ENCODE peak calls at places on chromosomes 1 and 21, in four cellular contexts. D is HL-60, R is K562, N is GM12878. Z is an unnamed sample.

GRCh38 chr1:150537732-150538684 is 11.2 kb upstream of the ADAMTSL4 start:
- DNase-seq in D (no peak), R (no peak), N (no peak), Z (no peak)

GRCh38 chr1:2534775-2535387 is 4.8 kb upstream of the HES5 start:
- DNase-seq in D (no peak), R (no peak), N (no peak), Z (no peak)

GRCh38 chr1:77536813-77537212 is 145.6 kb downstream of the ZZZ3 start:
- DNase-seq in D (no peak), R (no peak), N (no peak), Z (no peak)

GRCh38 chr1:178362784-178363183 is 134.0 kb downstream of the CLEC20A start:
- DNase-seq in D (no peak), R (no peak), N (no peak), Z (no peak)

GRCh38 chr1:224081604-224082003 is 32.3 kb upstream of the FBXO28 start:
- DNase-seq in D (no peak), R (no peak), N (no peak), Z (no peak)

GRCh38 chr1:185894806-185895205 is 160.6 kb downstream of the HMCN1 start:
- DNase-seq in D (no peak), R (no peak), N (no peak), Z (no peak)

GRCh38 chr1:14755518-14756252 is 157.2 kb downstream of the KAZN start:
- DNase-seq in D (no peak), R (no peak), N (no peak), Z (no peak)

GRCh38 chr1:173753830-173754229 is 39.0 kb downstream of the KLHL20 start:
- DNase-seq in D (no peak), R (no peak), N (no peak), Z (no peak)

GRCh38 chr1:198771562-198772153 is 132.8 kb downstream of the PTPRC start:
- DNase-seq in D (peak), R (peak), N (peak), Z (peak)

GRCh38 chr21:35924714-35925301 is 135.5 kb downstream of the SETD4 start:
- DNase-seq in D (no peak), R (no peak), N (no peak), Z (no peak)

GRCh38 chr1:94069649-94070285 is 51.2 kb downstream of the ABCA4 start:
- DNase-seq in D (no peak), R (no peak), N (no peak), Z (no peak)

GRCh38 chr1:24415910-24416665 is 486 bp downstream of the NIPAL3 start:
- DNase-seq in D (peak), R (peak), N (no peak), Z (no peak)

GRCh38 chr1:235883261-235883927 is 16.7 kb upstream of the LYST start:
- DNase-seq in D (no peak), R (no peak), N (peak), Z (no peak)

GRCh38 chr1:41695118-41695517 is 210.6 kb upstream of the EDN2 start:
- DNase-seq in D (peak), R (no peak), N (no peak), Z (no peak)

GRCh38 chr1:229407206-229408026 is 26.5 kb downstream of the ACTA1 start:
- DNase-seq in D (no peak), R (no peak), N (no peak), Z (no peak)

GRCh38 chr1:204065986-204066300 is 7.0 kb upstream of the SOX13 start:
- DNase-seq in D (no peak), R (no peak), N (no peak), Z (no peak)

GRCh38 chr21:45299026-45299863 is 11.6 kb upstream of the POFUT2 start:
- DNase-seq in D (no peak), R (peak), N (no peak), Z (no peak)

GRCh38 chr1:89724369-89725015 is 91.6 kb downstream of the LRRC8C start:
- DNase-seq in D (peak), R (peak), N (peak), Z (no peak)

GRCh38 chr1:46530791-46531409 is 20.5 kb downstream of the KNCN start:
- DNase-seq in D (no peak), R (no peak), N (no peak), Z (no peak)

GRCh38 chr1:246365708-246366107 is 141.4 kb downstream of the SMYD3 start:
- DNase-seq in D (no peak), R (no peak), N (no peak), Z (no peak)

GRCh38 chr1:12460911-12461621 is 156.9 kb downstream of the DHRS3 start:
- DNase-seq in D (no peak), R (peak), N (no peak), Z (no peak)

GRCh38 chr1:200039849-200040479 is 12.5 kb downstream of the NR5A2 start:
- DNase-seq in D (no peak), R (no peak), N (no peak), Z (no peak)

GRCh38 chr1:156081174-156082110 is 823 bp downstream of the MEX3A start:
- DNase-seq in D (no peak), R (no peak), N (no peak), Z (no peak)

GRCh38 chr1:192788184-192788583 is 20.7 kb upstream of the RGS2 start:
- DNase-seq in D (peak), R (peak), N (no peak), Z (no peak)

GRCh38 chr21:43362306-43362927 is 64.5 kb downstream of the SIK1 start:
- DNase-seq in D (no peak), R (no peak), N (no peak), Z (peak)

GRCh38 chr1:110339427-110340206 is 440 bp downstream of the RBM15 start:
- DNase-seq in D (no peak), R (peak), N (no peak), Z (peak)

GRCh38 chr1:119962296-119962968 is 66.1 kb upstream of the ADAM30 start:
- DNase-seq in D (no peak), R (no peak), N (no peak), Z (no peak)

GRCh38 chr21:27513016-27513415 is 546.1 kb upstream of the ADAMTS5 start:
- DNase-seq in D (no peak), R (no peak), N (no peak), Z (no peak)

GRCh38 chr1:59880001-59880400 is 46.6 kb downstream of the CYP2J2 start:
- DNase-seq in D (no peak), R (no peak), N (no peak), Z (no peak)

GRCh38 chr1:208221291-208221622 is 22.9 kb downstream of the PLXNA2 start:
- DNase-seq in D (no peak), R (peak), N (no peak), Z (no peak)

GRCh38 chr1:30034627-30035521 is 688.5 kb downstream of the MATN1 start:
- DNase-seq in D (no peak), R (no peak), N (no peak), Z (no peak)

GRCh38 chr1:88650676-88651418 is 33.2 kb upstream of the PKN2 start:
- DNase-seq in D (no peak), R (no peak), N (no peak), Z (no peak)

GRCh38 chr21:28396421-28396820 is 596.3 kb downstream of the LTN1 start:
- DNase-seq in D (no peak), R (no peak), N (no peak), Z (no peak)

GRCh38 chr1:160625725-160626498 is 20.9 kb downstream of the SLAMF1 start:
- DNase-seq in D (peak), R (peak), N (no peak), Z (no peak)
- TF ChIP-seq SPI1 in D (no peak), R (no peak), N (peak), Z (peak)

GRCh38 chr1:26111530-26112406 is at the start of gene PDIK1L:
- DNase-seq in D (peak), R (peak), N (peak), Z (peak)

GRCh38 chr1:26114165-26114927 is 2.7 kb downstream of the PDIK1L start:
- DNase-seq in D (no peak), R (no peak), N (no peak), Z (no peak)

GRCh38 chr1:26112407-26112775 is 767 bp downstream of the PDIK1L start:
- DNase-seq in D (peak), R (no peak), N (no peak), Z (no peak)

GRCh38 chr1:26109229-26110164 is 2.1 kb upstream of the PDIK1L start:
- DNase-seq in D (no peak), R (no peak), N (no peak), Z (no peak)

DNA sequence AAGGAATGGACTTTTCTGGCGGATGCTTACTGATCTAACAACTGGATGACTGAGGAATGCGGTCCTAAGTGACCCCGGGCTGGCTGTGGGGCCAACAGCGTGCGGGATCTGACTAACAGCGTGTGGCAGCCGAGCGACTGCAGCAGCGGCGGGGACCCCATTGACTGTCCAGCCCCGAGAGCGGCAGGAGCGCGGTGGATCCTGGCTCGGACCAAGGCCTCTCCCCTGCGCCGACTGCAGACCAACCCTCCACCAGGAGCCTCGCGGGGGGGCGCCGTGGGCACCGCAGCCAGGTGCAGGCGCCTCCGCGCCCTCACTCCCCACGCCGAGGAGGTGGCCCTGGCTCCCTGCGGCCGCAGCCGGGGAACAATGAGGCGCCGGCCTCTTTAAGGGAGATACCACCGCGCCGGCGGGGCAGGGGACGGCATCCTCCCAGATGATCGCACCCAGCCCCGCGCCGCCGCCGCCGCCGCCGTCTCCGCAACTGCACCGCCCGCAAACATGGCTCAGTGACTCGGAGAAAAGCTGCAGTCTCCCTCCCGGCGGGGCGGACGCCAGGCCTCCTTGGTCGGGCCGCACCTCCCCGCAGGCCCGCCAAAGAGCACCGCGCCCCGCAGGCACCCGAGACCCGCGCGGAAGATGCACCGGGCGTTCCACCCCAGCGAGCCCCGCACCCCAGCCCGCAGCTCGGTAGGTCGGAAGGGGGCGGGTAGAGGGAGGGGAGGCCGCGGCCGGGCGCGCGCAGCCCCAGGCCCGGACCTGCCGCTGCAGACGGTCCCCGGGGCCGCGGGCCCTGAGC is 694 bp upstream of the PDIK1L start:
- DNase-seq in D (peak), R (peak), N (no peak), Z (peak)
- TF ChIP-seq POLR2AphosphoS5 in D (peak), R (peak), N (peak), Z (peak)

GRCh38 chr1:163656367-163656766 is 334.6 kb downstream of the NUF2 start:
- DNase-seq in D (no peak), R (no peak), N (no peak), Z (no peak)
- TF ChIP-seq SPI1 in D (no peak), R (no peak), N (no peak), Z (no peak)

DNA sequence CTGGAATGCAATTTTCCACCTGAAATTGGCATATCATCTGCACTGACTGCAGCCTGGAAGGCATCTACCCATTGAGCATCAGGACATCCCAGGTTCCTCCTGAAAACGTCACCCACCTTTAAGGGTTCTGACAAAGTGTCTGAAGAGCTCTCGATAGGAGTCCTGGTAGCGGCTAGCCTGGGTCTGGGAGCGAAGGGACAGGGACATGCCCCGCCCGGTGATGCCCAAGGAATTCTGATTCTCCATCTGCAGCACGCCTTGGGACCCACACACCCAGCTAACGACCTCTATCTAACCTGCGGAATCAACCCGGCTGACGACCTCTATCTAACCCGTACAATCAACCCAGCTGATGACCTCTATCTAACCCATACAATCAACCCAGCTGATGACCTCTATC is 13.3 kb upstream of the CCDC27 start:
- DNase-seq in D (no peak), R (no peak), N (no peak), Z (no peak)
- TF ChIP-seq POLR2AphosphoS5 in D (no peak), R (no peak), N (no peak), Z (no peak)

GRCh38 chr21:37000381-37000780 is 6.1 kb upstream of the RIPPLY3 start:
- DNase-seq in D (no peak), R (no peak), N (no peak), Z (no peak)

GRCh38 chr21:37005548-37006242 is 807 bp upstream of the RIPPLY3 start:
- DNase-seq in D (no peak), R (no peak), N (no peak), Z (no peak)

GRCh38 chr21:37006243-37006520 is 320 bp upstream of the RIPPLY3 start:
- DNase-seq in D (no peak), R (no peak), N (no peak), Z (no peak)

GRCh38 chr21:36999131-36999898 is 7.2 kb upstream of the RIPPLY3 start:
- DNase-seq in D (no peak), R (no peak), N (no peak), Z (no peak)

DNA sequence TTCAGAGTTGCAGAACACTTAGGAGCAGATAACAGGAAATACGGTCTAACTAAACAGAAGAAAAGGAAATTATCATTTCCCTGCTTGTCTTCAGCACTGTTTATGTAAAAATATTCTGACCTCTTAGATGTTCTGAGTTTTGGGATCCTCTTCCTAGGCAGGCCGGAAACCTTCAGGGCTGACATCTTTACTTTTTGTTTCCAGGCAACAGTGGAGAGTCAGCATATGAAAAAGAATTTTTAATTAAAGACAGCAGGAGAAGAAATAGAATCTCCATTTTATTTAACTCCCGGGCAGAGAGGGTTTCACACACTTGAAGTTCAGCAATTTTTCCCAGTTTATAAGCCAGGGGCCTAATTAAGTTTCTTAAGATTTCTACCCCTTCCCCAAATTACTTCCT is 5.1 kb upstream of the RIPPLY3 start:
- DNase-seq in D (no peak), R (no peak), N (no peak), Z (no peak)
- TF ChIP-seq SPI1 in D (no peak), R (no peak), N (no peak), Z (no peak)

GRCh38 chr1:116502915-116503314 is 67.9 kb downstream of the CD58 start:
- DNase-seq in D (no peak), R (peak), N (no peak), Z (no peak)

GRCh38 chr1:116501870-116502244 is 69.0 kb downstream of the CD58 start:
- DNase-seq in D (no peak), R (no peak), N (no peak), Z (no peak)

GRCh38 chr1:116506132-116507004 is 64.5 kb downstream of the CD58 start:
- DNase-seq in D (no peak), R (no peak), N (no peak), Z (no peak)

GRCh38 chr1:116503535-116504307 is 67.1 kb downstream of the CD58 start:
- DNase-seq in D (peak), R (peak), N (no peak), Z (no peak)

DNA sequence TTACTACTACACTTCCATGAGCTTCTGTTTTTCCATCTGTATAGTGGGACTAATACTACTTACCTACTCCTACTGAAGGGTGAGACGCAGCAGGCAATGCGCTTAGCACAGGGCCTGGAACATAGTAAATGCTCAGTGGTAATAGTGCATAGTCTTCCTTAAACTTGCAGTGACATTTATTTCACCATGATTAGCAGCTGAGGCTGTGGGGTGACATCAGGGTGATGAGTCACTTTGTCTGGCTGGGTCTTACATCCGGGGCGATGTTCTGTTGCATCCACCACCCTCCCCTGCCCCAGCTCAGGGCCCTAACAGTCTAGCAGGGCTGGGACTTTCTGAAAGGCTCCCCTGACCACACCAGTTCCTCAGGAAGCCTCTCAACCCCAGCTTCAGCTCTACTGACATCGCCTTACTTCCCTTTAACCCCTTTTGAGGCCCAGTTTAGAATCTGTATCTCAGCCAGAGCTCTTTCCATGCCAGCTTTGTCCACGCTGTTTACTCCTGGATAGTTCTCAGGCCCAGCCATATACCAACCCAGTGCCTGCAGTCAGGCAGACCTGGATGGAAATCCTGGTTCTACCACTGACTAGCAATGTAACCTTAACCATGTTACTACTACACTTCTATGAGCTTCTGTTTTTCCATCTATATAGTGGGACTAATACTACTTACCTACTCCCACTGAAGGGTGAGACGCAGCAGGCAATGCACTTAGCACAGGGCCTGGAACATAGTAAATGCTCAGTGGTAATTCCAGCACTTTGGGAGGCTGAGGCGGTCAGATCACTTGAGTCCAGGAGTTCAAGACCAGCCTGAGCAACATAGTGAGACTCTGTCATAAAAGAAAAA is 66.3 kb downstream of the CD58 start:
- DNase-seq in D (peak), R (peak), N (peak), Z (peak)
- TF ChIP-seq POLR2AphosphoS5 in D (peak), R (peak), N (no peak), Z (no peak)

Z was measured in GM12891.